ENCODE peak calls at places on chromosomes 3 and 15, in five cellular contexts. Q, W, V, H and B are unnamed samples.

GRCh38 chr3:95341314-95341713 is 1278.5 kb downstream of the NSUN3 start:
- DNase-seq in Q (no peak), W (no peak), V (no peak), H (no peak), B (no peak)

GRCh38 chr3:51622868-51623267 is 48.2 kb upstream of the TEX264 start:
- DNase-seq in Q (peak), W (peak), V (no peak), H (peak), B (no peak)

GRCh38 chr3:55601366-55602080 is 114.4 kb upstream of the WNT5A start:
- DNase-seq in Q (no peak), W (no peak), V (no peak), H (no peak), B (no peak)

GRCh38 chr3:138681463-138682215 is 73.1 kb downstream of the FAIM start:
- DNase-seq in Q (no peak), W (no peak), V (no peak), H (no peak), B (no peak)

GRCh38 chr3:102090646-102091045 is 241.3 kb downstream of the NFKBIZ start:
- DNase-seq in Q (peak), W (peak), V (no peak), H (peak), B (no peak)

GRCh38 chr3:61371123-61371522 is 119.9 kb upstream of the FHIT start:
- DNase-seq in Q (no peak), W (peak), V (no peak), H (peak), B (no peak)

GRCh38 chr3:42518800-42519567 is 16.5 kb downstream of the VIPR1 start:
- DNase-seq in Q (no peak), W (no peak), V (no peak), H (no peak), B (no peak)

GRCh38 chr3:108489776-108490175 is 20.6 kb downstream of the MYH15 start:
- DNase-seq in Q (peak), W (peak), V (no peak), H (peak), B (peak)

GRCh38 chr15:77528290-77528967 is 104.3 kb downstream of the LINGO1 start:
- DNase-seq in Q (no peak), W (no peak), V (no peak), H (no peak), B (no peak)

GRCh38 chr15:92277776-92278175 is 115.9 kb upstream of the ST8SIA2 start:
- DNase-seq in Q (no peak), W (peak), V (no peak), H (peak), B (no peak)

GRCh38 chr3:193732827-193733226 is 139.8 kb downstream of the OPA1 start:
- DNase-seq in Q (no peak), W (peak), V (no peak), H (no peak), B (no peak)

GRCh38 chr3:134406331-134407246 is 32.3 kb upstream of the AMOTL2 start:
- DNase-seq in Q (no peak), W (peak), V (no peak), H (no peak), B (no peak)